ENCODE peak calls at places on chromosomes 4 and X, in eight cellular contexts. E is chondrocyte, G is kidney, D is foreskin fibroblast, W is mucosa of descending colon, V is Calu3, F is heart left ventricle, C is CD14-positive monocyte. Z is an unnamed sample.

GRCh38 chr4:168879178-168879577 is 130.9 kb downstream of the CBR4 start:
- DNase-seq in D (no peak), W (no peak), E (no peak), C (no peak), F (no peak), V (no peak), G (no peak), Z (no peak)

GRCh38 chrX:130111220-130111934 is 1.1 kb upstream of the ELF4 start:
- DNase-seq in E (peak; percentile 89), C (no peak), W (peak; percentile 60), V (no peak), D (peak; percentile 61), F (no peak), G (peak; percentile 74), Z (no peak)

GRCh38 chr4:140426610-140427103 is 791 bp downstream of the CLGN start:
- DNase-seq in W (no peak), C (no peak), E (no peak), V (peak; percentile 16), F (peak; percentile 60), D (no peak), G (peak; percentile 56), Z (peak; percentile 21)

GRCh38 chrX:13283512-13283911 is 36.3 kb downstream of the ATXN3L start:
- DNase-seq in V (no peak), D (peak; percentile 30), W (no peak), C (no peak), E (no peak), G (no peak), F (no peak), Z (no peak)

GRCh38 chrX:55279832-55280231 is 15.1 kb upstream of the PAGE3 start:
- DNase-seq in G (no peak), C (no peak), V (no peak), D (no peak), E (no peak), F (no peak), W (no peak), Z (no peak)

GRCh38 chrX:68669094-68669830 is 21.8 kb downstream of the STARD8 start:
- DNase-seq in G (no peak), C (no peak), W (no peak), D (no peak), E (no peak), V (no peak), F (no peak), Z (no peak)

GRCh38 chr4:71338846-71339593 is at the start of gene SLC4A4:
- DNase-seq in C (no peak), F (no peak), W (no peak), G (no peak), E (no peak), D (peak; percentile 29), V (no peak), Z (no peak)

GRCh38 chr4:42625366-42625765 is 31.5 kb downstream of the ATP8A1 start:
- DNase-seq in E (no peak), D (no peak), G (no peak), V (no peak), C (no peak), F (no peak), W (no peak), Z (no peak)

GRCh38 chrX:8743126-8743732 is 11.3 kb upstream of the ANOS1 start:
- DNase-seq in G (no peak), D (peak; percentile 68), F (peak; percentile 36), C (no peak), V (peak; percentile 76), W (no peak), E (no peak), Z (peak; percentile 61)

GRCh38 chr4:174157106-174157607 is 126.3 kb downstream of the FBXO8 start:
- DNase-seq in E (no peak), G (no peak), F (no peak), W (no peak), D (peak; percentile 59), C (no peak), V (no peak), Z (no peak)

GRCh38 chr4:169658970-169659735 is 38.8 kb downstream of the CLCN3 start:
- DNase-seq in D (no peak), F (no peak), V (no peak), C (no peak), E (no peak), G (no peak), W (no peak), Z (no peak)

GRCh38 chr4:76383001-76383400 is 37.9 kb downstream of the CCDC158 start:
- DNase-seq in G (no peak), C (no peak), E (no peak), W (no peak), V (no peak), F (no peak), D (no peak), Z (no peak)

GRCh38 chrX:123184858-123185251 is 777 bp downstream of the GRIA3 start:
- DNase-seq in V (no peak), C (no peak), G (no peak), F (peak; percentile 25), D (peak; percentile 55), W (peak; percentile 46), E (peak; percentile 90), Z (peak; percentile 55)

GRCh38 chr4:78426972-78427371 is 124.6 kb upstream of the ANXA3 start:
- DNase-seq in V (peak; percentile 19), F (no peak), W (no peak), D (no peak), G (no peak), E (no peak), C (no peak), Z (no peak)

GRCh38 chrX:153723351-153724251 is 586 bp downstream of the BCAP31 start:
- DNase-seq in V (peak; percentile 63), W (peak; percentile 72), G (peak; percentile 81), E (no peak), D (peak; percentile 63), F (no peak), C (no peak), Z (peak; percentile 70)

GRCh38 chrX:34656467-34656841 is 631 bp downstream of the TMEM47 start:
- DNase-seq in V (peak; percentile 8), F (peak; percentile 27), D (no peak), W (peak; percentile 41), C (no peak), G (peak; percentile 68), E (peak; percentile 92), Z (peak; percentile 42)

GRCh38 chr4:176002007-176002623 is 63.5 kb upstream of the WDR17 start:
- DNase-seq in W (no peak), E (no peak), V (peak; percentile 53), D (peak; percentile 45), G (peak; percentile 76), C (no peak), F (peak; percentile 25), Z (peak; percentile 40)

GRCh38 chr4:119034276-119035008 is 101.2 kb upstream of the MYOZ2 start:
- DNase-seq in F (no peak), D (no peak), V (no peak), E (no peak), W (no peak), C (no peak), G (no peak), Z (no peak)

GRCh38 chr4:5770051-5770450 is 59.0 kb downstream of the EVC start:
- DNase-seq in C (no peak), E (no peak), V (no peak), D (no peak), G (no peak), W (no peak), F (no peak), Z (no peak)

GRCh38 chr4:25930722-25931354 is 16.8 kb downstream of the SMIM20 start:
- DNase-seq in D (no peak), W (no peak), F (no peak), G (no peak), E (no peak), V (no peak), C (no peak), Z (no peak)

GRCh38 chr4:57119054-57119651 is 9.0 kb upstream of the IGFBP7 start:
- DNase-seq in E (peak; percentile 92), C (no peak), V (no peak), W (peak; percentile 54), D (peak; percentile 93), F (peak; percentile 89), G (peak; percentile 87), Z (no peak)

DNA sequence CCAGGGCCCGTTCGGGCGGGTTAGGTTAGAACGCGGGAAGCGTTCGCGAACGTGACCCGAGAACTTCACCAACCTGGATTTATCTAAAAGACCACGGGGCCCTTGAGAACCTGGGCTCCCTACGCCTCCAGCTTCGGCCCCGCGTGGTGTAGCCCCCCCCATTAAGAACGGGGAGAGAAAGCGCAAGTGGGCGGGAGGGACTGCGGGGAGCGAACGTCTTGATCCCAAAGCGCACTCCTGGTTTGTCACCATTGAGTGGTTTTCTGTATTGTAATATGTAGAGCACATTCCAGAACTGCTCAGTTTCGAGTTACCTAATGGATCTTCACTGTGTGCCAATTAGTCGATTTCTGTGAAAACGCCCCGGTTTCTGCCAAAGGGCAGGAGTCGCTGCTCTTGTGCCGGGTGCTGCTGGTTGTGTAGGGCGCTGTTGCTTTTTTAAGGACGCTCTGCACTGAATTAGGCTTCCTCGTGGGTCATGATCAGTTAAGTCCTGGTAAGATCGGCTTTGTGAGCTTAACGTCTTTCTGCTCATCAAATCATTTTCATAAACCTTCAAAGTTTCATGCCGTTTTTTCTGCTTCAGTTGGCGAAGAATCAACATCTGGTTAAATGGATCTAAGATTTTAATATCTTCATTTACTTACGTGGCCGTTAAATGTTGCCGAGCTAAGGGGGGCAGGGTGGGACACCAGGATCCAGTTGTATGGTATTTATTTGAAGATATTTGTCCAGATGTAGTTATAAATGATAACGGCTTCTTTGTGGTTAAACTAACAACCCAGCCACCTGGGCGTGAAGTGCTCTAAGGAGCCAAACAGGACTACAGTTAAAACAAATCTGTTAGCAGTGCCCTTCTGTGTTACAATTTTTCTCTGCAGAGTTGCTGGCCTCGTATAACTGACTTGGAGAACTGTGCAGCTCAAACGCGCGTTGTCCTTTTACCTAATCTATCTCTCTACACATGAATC is 808 bp downstream of the MND1 start:
- DNase-seq in G (no peak), V (peak; percentile 22), E (no peak), W (peak; percentile 59), F (no peak), C (no peak), D (peak; percentile 79), Z (peak; percentile 73)
- TF ChIP-seq CTCF in G (no peak), V (no peak), E (peak; percentile 13), W (no peak), F (no peak), C (no peak), D (no peak), Z (no peak)

DNA sequence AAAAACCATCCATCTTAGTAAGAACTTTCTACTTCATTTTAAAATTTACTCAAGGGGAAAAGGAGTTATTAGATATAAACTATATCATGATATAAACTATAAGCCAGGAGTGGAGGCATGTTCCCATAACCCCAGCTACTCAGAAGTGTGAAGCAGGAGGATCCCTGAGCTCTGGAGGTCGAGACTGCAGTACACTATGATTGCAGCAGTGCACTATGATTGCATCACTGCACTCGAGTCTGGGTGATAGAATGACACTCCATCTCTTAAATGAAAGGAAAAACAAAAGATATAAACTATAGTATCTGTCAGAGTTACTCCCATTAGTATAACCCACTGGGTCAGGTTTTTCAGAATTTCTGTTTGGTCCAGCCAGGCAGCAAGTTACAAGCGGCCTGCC is 47.6 kb downstream of the RPS3A start:
- DNase-seq in E (no peak), W (no peak), G (no peak), C (no peak), V (no peak), F (no peak), D (peak; percentile 26), Z (no peak)
- TF ChIP-seq CTCF in E (no peak), W (no peak), G (no peak), C (no peak), V (no peak), F (no peak), D (no peak), Z (no peak)

GRCh38 chr4:177047070-177047850 is 254.5 kb upstream of the VEGFC start:
- DNase-seq in D (peak; percentile 93), F (peak; percentile 53), W (no peak), C (no peak), E (no peak), V (peak; percentile 73), G (peak; percentile 66), Z (peak; percentile 60)
- TF ChIP-seq CTCF in D (peak; percentile 76), F (peak; percentile 91), W (peak; percentile 51), C (peak; percentile 78), E (peak; percentile 98), V (peak; percentile 59), G (peak; percentile 77), Z (peak; percentile 64)

GRCh38 chr4:54433686-54434085 is 204.6 kb downstream of the PDGFRA start:
- DNase-seq in E (no peak), C (no peak), D (peak; percentile 64), W (no peak), G (no peak), F (no peak), V (no peak), Z (no peak)
- TF ChIP-seq CTCF in E (peak; percentile 77), C (peak; percentile 31), D (peak; percentile 42), W (no peak), G (no peak), F (peak; percentile 44), V (no peak), Z (peak; percentile 30)